ENCODE peak calls at places on chromosome 4, in nine cellular contexts. One of them, this sample, is unnamed.

GRCh38 chr4:142354794-142355416 is 491.2 kb downstream of the INPP4B start:
- DNase-seq in GM10248: no peak
- DNase-seq in HT1080: no peak
- DNase-seq in T-helper 1 cell: peak
- DNase-seq in Calu3: no peak
- DNase-seq in A673: no peak
- DNase-seq in GM20000: no peak
- DNase-seq in activated naive CD4-positive, alpha-beta T cell: no peak
- DNase-seq in LoVo: no peak
- DNase-seq in this sample: no peak

GRCh38 chr4:6889101-6889735 is 20.4 kb upstream of the TBC1D14 start:
- DNase-seq in T-helper 1 cell: no peak
- DNase-seq in GM10248: peak
- DNase-seq in Calu3: no peak
- DNase-seq in GM20000: no peak
- DNase-seq in A673: no peak
- DNase-seq in LoVo: no peak
- DNase-seq in HT1080: no peak
- DNase-seq in activated naive CD4-positive, alpha-beta T cell: no peak
- DNase-seq in this sample: no peak

GRCh38 chr4:39933689-39934590 is 43.8 kb downstream of the PDS5A start:
- DNase-seq in Calu3: no peak
- DNase-seq in LoVo: no peak
- DNase-seq in T-helper 1 cell: no peak
- DNase-seq in GM20000: no peak
- DNase-seq in GM10248: no peak
- DNase-seq in activated naive CD4-positive, alpha-beta T cell: no peak
- DNase-seq in HT1080: no peak
- DNase-seq in A673: peak
- DNase-seq in this sample: no peak

GRCh38 chr4:6634746-6635145 is 5.7 kb upstream of the MRFAP1 start:
- DNase-seq in HT1080: no peak
- DNase-seq in LoVo: no peak
- DNase-seq in T-helper 1 cell: no peak
- DNase-seq in GM10248: no peak
- DNase-seq in A673: no peak
- DNase-seq in GM20000: no peak
- DNase-seq in Calu3: no peak
- DNase-seq in activated naive CD4-positive, alpha-beta T cell: no peak
- DNase-seq in this sample: no peak

GRCh38 chr4:127781303-127782024 is 658 bp upstream of the HSPA4L start:
- DNase-seq in T-helper 1 cell: no peak
- DNase-seq in activated naive CD4-positive, alpha-beta T cell: no peak
- DNase-seq in HT1080: no peak
- DNase-seq in GM10248: no peak
- DNase-seq in GM20000: no peak
- DNase-seq in LoVo: no peak
- DNase-seq in Calu3: peak
- DNase-seq in A673: peak
- DNase-seq in this sample: peak

GRCh38 chr4:151690164-151690856 is 70.5 kb downstream of the GATB start:
- DNase-seq in HT1080: no peak
- DNase-seq in GM10248: no peak
- DNase-seq in A673: no peak
- DNase-seq in Calu3: no peak
- DNase-seq in LoVo: no peak
- DNase-seq in T-helper 1 cell: no peak
- DNase-seq in activated naive CD4-positive, alpha-beta T cell: no peak
- DNase-seq in GM20000: no peak
- DNase-seq in this sample: no peak

GRCh38 chr4:137909910-137910309 is 332.2 kb downstream of the SLC7A11 start:
- DNase-seq in A673: peak
- DNase-seq in GM10248: no peak
- DNase-seq in GM20000: no peak
- DNase-seq in activated naive CD4-positive, alpha-beta T cell: no peak
- DNase-seq in LoVo: peak
- DNase-seq in T-helper 1 cell: no peak
- DNase-seq in Calu3: peak
- DNase-seq in HT1080: no peak
- DNase-seq in this sample: no peak

GRCh38 chr4:156999175-156999517 is 27.5 kb upstream of the PDGFC start:
- DNase-seq in A673: peak
- DNase-seq in LoVo: peak
- DNase-seq in activated naive CD4-positive, alpha-beta T cell: no peak
- DNase-seq in GM10248: no peak
- DNase-seq in GM20000: no peak
- DNase-seq in Calu3: peak
- DNase-seq in T-helper 1 cell: no peak
- DNase-seq in HT1080: peak
- DNase-seq in this sample: no peak

GRCh38 chr4:153222162-153222789 is 18.0 kb downstream of the TRIM2 start:
- DNase-seq in HT1080: peak
- DNase-seq in T-helper 1 cell: peak
- DNase-seq in GM10248: peak
- DNase-seq in GM20000: peak
- DNase-seq in LoVo: peak
- DNase-seq in Calu3: peak
- DNase-seq in A673: peak
- DNase-seq in activated naive CD4-positive, alpha-beta T cell: no peak
- DNase-seq in this sample: peak

GRCh38 chr4:133151301-133151680 is 2.2 kb downstream of the PCDH10 start:
- DNase-seq in GM20000: peak
- DNase-seq in LoVo: no peak
- DNase-seq in A673: peak
- DNase-seq in HT1080: no peak
- DNase-seq in Calu3: no peak
- DNase-seq in T-helper 1 cell: no peak
- DNase-seq in activated naive CD4-positive, alpha-beta T cell: no peak
- DNase-seq in GM10248: no peak
- DNase-seq in this sample: peak

GRCh38 chr4:86011117-86011516 is 348.7 kb downstream of the MAPK10 start:
- DNase-seq in T-helper 1 cell: no peak
- DNase-seq in A673: peak
- DNase-seq in GM20000: no peak
- DNase-seq in LoVo: no peak
- DNase-seq in GM10248: no peak
- DNase-seq in HT1080: peak
- DNase-seq in activated naive CD4-positive, alpha-beta T cell: no peak
- DNase-seq in Calu3: no peak
- DNase-seq in this sample: no peak

GRCh38 chr4:7429069-7429416 is 5.7 kb downstream of the PSAPL1 start:
- DNase-seq in T-helper 1 cell: no peak
- DNase-seq in Calu3: no peak
- DNase-seq in GM20000: no peak
- DNase-seq in GM10248: no peak
- DNase-seq in A673: no peak
- DNase-seq in HT1080: no peak
- DNase-seq in LoVo: no peak
- DNase-seq in activated naive CD4-positive, alpha-beta T cell: no peak
- DNase-seq in this sample: no peak

GRCh38 chr4:147707892-147708672 is 23.8 kb upstream of the ARHGAP10 start:
- DNase-seq in T-helper 1 cell: peak
- DNase-seq in A673: peak
- DNase-seq in GM10248: peak
- DNase-seq in Calu3: peak
- DNase-seq in HT1080: peak
- DNase-seq in LoVo: peak
- DNase-seq in activated naive CD4-positive, alpha-beta T cell: peak
- DNase-seq in GM20000: peak
- DNase-seq in this sample: peak

GRCh38 chr4:3229328-3229727 is 19.6 kb upstream of the MSANTD1 start:
- DNase-seq in LoVo: no peak
- DNase-seq in GM10248: no peak
- DNase-seq in Calu3: no peak
- DNase-seq in A673: no peak
- DNase-seq in activated naive CD4-positive, alpha-beta T cell: no peak
- DNase-seq in T-helper 1 cell: no peak
- DNase-seq in GM20000: no peak
- DNase-seq in HT1080: no peak
- DNase-seq in this sample: no peak

GRCh38 chr4:10656420-10656819 is 28.1 kb downstream of the CLNK start:
- DNase-seq in GM10248: no peak
- DNase-seq in A673: no peak
- DNase-seq in HT1080: no peak
- DNase-seq in Calu3: no peak
- DNase-seq in LoVo: no peak
- DNase-seq in T-helper 1 cell: peak
- DNase-seq in GM20000: no peak
- DNase-seq in activated naive CD4-positive, alpha-beta T cell: no peak
- DNase-seq in this sample: no peak

GRCh38 chr4:80407246-80407645 is 71.7 kb downstream of the CFAP299 start:
- DNase-seq in T-helper 1 cell: no peak
- DNase-seq in Calu3: no peak
- DNase-seq in A673: no peak
- DNase-seq in GM10248: no peak
- DNase-seq in HT1080: peak
- DNase-seq in activated naive CD4-positive, alpha-beta T cell: no peak
- DNase-seq in GM20000: no peak
- DNase-seq in LoVo: no peak
- DNase-seq in this sample: no peak

GRCh38 chr4:83546796-83547195 is 10.9 kb downstream of the GPAT3 start:
- DNase-seq in A673: no peak
- DNase-seq in LoVo: no peak
- DNase-seq in Calu3: no peak
- DNase-seq in T-helper 1 cell: no peak
- DNase-seq in GM10248: no peak
- DNase-seq in GM20000: no peak
- DNase-seq in HT1080: no peak
- DNase-seq in activated naive CD4-positive, alpha-beta T cell: no peak
- DNase-seq in this sample: no peak

GRCh38 chr4:38400946-38401345 is 263.1 kb upstream of the KLF3 start:
- DNase-seq in HT1080: no peak
- DNase-seq in T-helper 1 cell: no peak
- DNase-seq in GM10248: no peak
- DNase-seq in Calu3: no peak
- DNase-seq in LoVo: no peak
- DNase-seq in GM20000: no peak
- DNase-seq in activated naive CD4-positive, alpha-beta T cell: no peak
- DNase-seq in A673: no peak
- DNase-seq in this sample: no peak

GRCh38 chr4:18020671-18021469 is 685 bp downstream of the LCORL start:
- DNase-seq in activated naive CD4-positive, alpha-beta T cell: peak
- DNase-seq in A673: peak
- DNase-seq in GM20000: peak
- DNase-seq in Calu3: peak
- DNase-seq in T-helper 1 cell: peak
- DNase-seq in LoVo: peak
- DNase-seq in GM10248: peak
- DNase-seq in HT1080: peak
- DNase-seq in this sample: peak

GRCh38 chr4:7367361-7367760 is 67.4 kb downstream of the PSAPL1 start:
- DNase-seq in activated naive CD4-positive, alpha-beta T cell: no peak
- DNase-seq in GM10248: no peak
- DNase-seq in Calu3: no peak
- DNase-seq in GM20000: no peak
- DNase-seq in HT1080: no peak
- DNase-seq in LoVo: no peak
- DNase-seq in T-helper 1 cell: no peak
- DNase-seq in A673: no peak
- DNase-seq in this sample: no peak

GRCh38 chr4:170004656-170005250 is 21.4 kb downstream of the MFAP3L start:
- DNase-seq in LoVo: no peak
- DNase-seq in GM20000: no peak
- DNase-seq in A673: no peak
- DNase-seq in activated naive CD4-positive, alpha-beta T cell: no peak
- DNase-seq in Calu3: no peak
- DNase-seq in T-helper 1 cell: no peak
- DNase-seq in HT1080: peak
- DNase-seq in GM10248: no peak
- DNase-seq in this sample: no peak

GRCh38 chr4:2337131-2337723 is 75.3 kb upstream of the MXD4 start:
- DNase-seq in LoVo: no peak
- DNase-seq in T-helper 1 cell: no peak
- DNase-seq in HT1080: no peak
- DNase-seq in Calu3: no peak
- DNase-seq in GM10248: no peak
- DNase-seq in A673: no peak
- DNase-seq in GM20000: peak
- DNase-seq in activated naive CD4-positive, alpha-beta T cell: no peak
- DNase-seq in this sample: no peak

GRCh38 chr4:59400334-59400733 is 1799.8 kb upstream of the ADGRL3 start:
- DNase-seq in activated naive CD4-positive, alpha-beta T cell: no peak
- DNase-seq in Calu3: no peak
- DNase-seq in HT1080: no peak
- DNase-seq in T-helper 1 cell: no peak
- DNase-seq in A673: no peak
- DNase-seq in LoVo: no peak
- DNase-seq in GM20000: no peak
- DNase-seq in GM10248: no peak
- DNase-seq in this sample: no peak

GRCh38 chr4:107037188-107037587 is 1.1 kb upstream of the DKK2 start:
- DNase-seq in Calu3: no peak
- DNase-seq in GM20000: no peak
- DNase-seq in T-helper 1 cell: no peak
- DNase-seq in A673: peak
- DNase-seq in activated naive CD4-positive, alpha-beta T cell: no peak
- DNase-seq in HT1080: peak
- DNase-seq in LoVo: no peak
- DNase-seq in GM10248: peak
- DNase-seq in this sample: peak

GRCh38 chr4:17544831-17545234 is 29.9 kb downstream of the CLRN2 start:
- DNase-seq in activated naive CD4-positive, alpha-beta T cell: no peak
- DNase-seq in GM20000: no peak
- DNase-seq in A673: no peak
- DNase-seq in HT1080: no peak
- DNase-seq in LoVo: no peak
- DNase-seq in Calu3: peak
- DNase-seq in GM10248: no peak
- DNase-seq in T-helper 1 cell: no peak
- DNase-seq in this sample: no peak

GRCh38 chr4:6869944-6870343 is 39.7 kb upstream of the TBC1D14 start:
- DNase-seq in A673: no peak
- DNase-seq in Calu3: no peak
- DNase-seq in activated naive CD4-positive, alpha-beta T cell: no peak
- DNase-seq in GM20000: no peak
- DNase-seq in T-helper 1 cell: no peak
- DNase-seq in GM10248: no peak
- DNase-seq in LoVo: no peak
- DNase-seq in HT1080: no peak
- DNase-seq in this sample: no peak

GRCh38 chr4:650951-651883 is 22.9 kb downstream of the ATP5ME start:
- DNase-seq in A673: no peak
- DNase-seq in Calu3: no peak
- DNase-seq in GM10248: no peak
- DNase-seq in LoVo: no peak
- DNase-seq in GM20000: no peak
- DNase-seq in T-helper 1 cell: no peak
- DNase-seq in HT1080: no peak
- DNase-seq in activated naive CD4-positive, alpha-beta T cell: no peak
- DNase-seq in this sample: peak

GRCh38 chr4:56630876-56631666 is 50.0 kb downstream of the HOPX start:
- DNase-seq in A673: no peak
- DNase-seq in GM20000: no peak
- DNase-seq in HT1080: no peak
- DNase-seq in T-helper 1 cell: no peak
- DNase-seq in LoVo: no peak
- DNase-seq in GM10248: no peak
- DNase-seq in Calu3: no peak
- DNase-seq in activated naive CD4-positive, alpha-beta T cell: no peak
- DNase-seq in this sample: no peak

GRCh38 chr4:132063829-132064228 is 1085.3 kb upstream of the PCDH10 start:
- DNase-seq in GM10248: no peak
- DNase-seq in GM20000: no peak
- DNase-seq in HT1080: no peak
- DNase-seq in activated naive CD4-positive, alpha-beta T cell: no peak
- DNase-seq in LoVo: no peak
- DNase-seq in Calu3: no peak
- DNase-seq in A673: peak
- DNase-seq in T-helper 1 cell: no peak
- DNase-seq in this sample: no peak

GRCh38 chr4:89765966-89766365 is 71.0 kb downstream of the SNCA start:
- DNase-seq in LoVo: no peak
- DNase-seq in HT1080: peak
- DNase-seq in GM10248: no peak
- DNase-seq in Calu3: no peak
- DNase-seq in A673: no peak
- DNase-seq in T-helper 1 cell: no peak
- DNase-seq in activated naive CD4-positive, alpha-beta T cell: no peak
- DNase-seq in GM20000: no peak
- DNase-seq in this sample: no peak

GRCh38 chr4:16289872-16290554 is 63.7 kb upstream of the TAPT1 start:
- DNase-seq in Calu3: no peak
- DNase-seq in HT1080: peak
- DNase-seq in GM10248: peak
- DNase-seq in T-helper 1 cell: peak
- DNase-seq in activated naive CD4-positive, alpha-beta T cell: no peak
- DNase-seq in GM20000: peak
- DNase-seq in LoVo: peak
- DNase-seq in A673: peak
- DNase-seq in this sample: no peak

This sample was measured in dorsolateral prefrontal cortex.